ENCODE peak calls at places on chromosome 5, in nine cellular contexts. C is hepatocyte; E is substantia nigra; T is osteoblast; X is naive thymus-derived CD4-positive, alpha-beta T cell; A is fibroblast of lung; R is GM23248; J is aorta; H is IMR-90. Y is an unnamed sample.

GRCh38 chr5:112210430-112211005 is 208.6 kb downstream of the EPB41L4A start:
- DNase-seq in C (peak), E (no peak), T (peak), X (no peak), A (peak), R (peak), J (peak), H (peak), Y (peak)

GRCh38 chr5:132475531-132475930 is 15.0 kb downstream of the IRF1 start:
- DNase-seq in C (peak), E (no peak), T (peak), X (peak), A (no peak), R (no peak), J (no peak), H (no peak), Y (no peak)

GRCh38 chr5:63456279-63456678 is 506.0 kb downstream of the HTR1A start:
- DNase-seq in C (no peak), E (no peak), T (no peak), X (no peak), A (peak), R (no peak), J (no peak), H (no peak), Y (peak)

GRCh38 chr5:141369994-141370848 is at the start of gene PCDHGB3:
- DNase-seq in C (no peak), E (no peak), T (peak), X (peak), A (peak), R (peak), J (no peak), H (peak), Y (peak)

GRCh38 chr5:178832618-178833201 is 27.0 kb upstream of the ZNF354B start:
- DNase-seq in C (no peak), E (no peak), T (no peak), X (no peak), A (no peak), R (no peak), J (no peak), H (no peak), Y (no peak)

GRCh38 chr5:82348749-82349148 is 70.6 kb upstream of the RPS23 start:
- DNase-seq in C (no peak), E (no peak), T (no peak), X (no peak), A (peak), R (peak), J (peak), H (no peak), Y (no peak)

GRCh38 chr5:126865299-126865698 is 88.4 kb downstream of the LMNB1 start:
- DNase-seq in C (no peak), E (no peak), T (peak), X (no peak), A (peak), R (peak), J (no peak), H (peak), Y (peak)

GRCh38 chr5:157180374-157181264 is at the start of gene ITK:
- DNase-seq in C (no peak), E (no peak), T (no peak), X (peak), A (no peak), R (no peak), J (no peak), H (no peak), Y (no peak)

GRCh38 chr5:117337064-117337749 is 762.6 kb upstream of the SEMA6A start:
- DNase-seq in C (no peak), E (no peak), T (no peak), X (no peak), A (no peak), R (no peak), J (no peak), H (no peak), Y (no peak)

GRCh38 chr5:16945163-16945562 is 9.1 kb upstream of the MYO10 start:
- DNase-seq in C (no peak), E (no peak), T (no peak), X (no peak), A (no peak), R (no peak), J (no peak), H (no peak), Y (no peak)

GRCh38 chr5:180786398-180787005 is 16.1 kb downstream of the MGAT1 start:
- DNase-seq in C (no peak), E (no peak), T (peak), X (no peak), A (no peak), R (peak), J (no peak), H (no peak), Y (no peak)

GRCh38 chr5:120463991-120464626 is at the start of gene PRR16:
- DNase-seq in C (peak), E (peak), T (peak), X (no peak), A (peak), R (peak), J (peak), H (peak), Y (peak)

GRCh38 chr5:112914584-112914983 is 7.4 kb downstream of the REEP5 start:
- DNase-seq in C (peak), E (no peak), T (no peak), X (no peak), A (no peak), R (peak), J (no peak), H (peak), Y (peak)

GRCh38 chr5:6496207-6496584 is 47.5 kb downstream of the UBE2QL1 start:
- DNase-seq in C (no peak), E (no peak), T (no peak), X (no peak), A (no peak), R (no peak), J (no peak), H (no peak), Y (no peak)

GRCh38 chr5:168219515-168220410 is 71.7 kb upstream of the WWC1 start:
- DNase-seq in C (peak), E (peak), T (peak), X (no peak), A (peak), R (peak), J (no peak), H (peak), Y (peak)

GRCh38 chr5:68112658-68113057 is 102.9 kb upstream of the PIK3R1 start:
- DNase-seq in C (no peak), E (no peak), T (no peak), X (no peak), A (no peak), R (no peak), J (no peak), H (no peak), Y (no peak)

GRCh38 chr5:6712136-6712581 is 1.1 kb upstream of the TENT4A start:
- DNase-seq in C (peak), E (peak), T (peak), X (peak), A (peak), R (peak), J (peak), H (peak), Y (peak)

GRCh38 chr5:59656351-59657254 is 236.9 kb downstream of the PDE4D start:
- DNase-seq in C (no peak), E (no peak), T (no peak), X (no peak), A (no peak), R (no peak), J (no peak), H (no peak), Y (peak)

GRCh38 chr5:122169350-122170103 is 40.2 kb downstream of the ZNF474 start:
- DNase-seq in C (peak), E (no peak), T (no peak), X (no peak), A (no peak), R (no peak), J (no peak), H (no peak), Y (no peak)

GRCh38 chr5:16493261-16493660 is 27.7 kb upstream of the ZNF622 start:
- DNase-seq in C (no peak), E (no peak), T (no peak), X (no peak), A (no peak), R (peak), J (no peak), H (no peak), Y (no peak)

GRCh38 chr5:180334751-180335613 is 18.2 kb downstream of the GFPT2 start:
- DNase-seq in C (no peak), E (no peak), T (peak), X (no peak), A (no peak), R (no peak), J (peak), H (no peak), Y (no peak)

GRCh38 chr5:118548761-118549160 is 439.6 kb downstream of the DTWD2 start:
- DNase-seq in C (peak), E (no peak), T (no peak), X (no peak), A (peak), R (peak), J (no peak), H (peak), Y (peak)

GRCh38 chr5:32206799-32207634 is 32.9 kb upstream of the GOLPH3 start:
- DNase-seq in C (no peak), E (no peak), T (no peak), X (no peak), A (no peak), R (no peak), J (no peak), H (no peak), Y (no peak)

GRCh38 chr5:153520952-153521351 is 30.5 kb downstream of the GRIA1 start:
- DNase-seq in C (no peak), E (no peak), T (no peak), X (no peak), A (peak), R (peak), J (no peak), H (peak), Y (peak)

GRCh38 chr5:131899686-131900085 is 45.8 kb downstream of the MEIKIN start:
- DNase-seq in C (no peak), E (no peak), T (no peak), X (no peak), A (peak), R (peak), J (no peak), H (peak), Y (no peak)

GRCh38 chr5:121748690-121749089 is 103.0 kb upstream of the FTMT start:
- DNase-seq in C (peak), E (no peak), T (no peak), X (no peak), A (no peak), R (no peak), J (no peak), H (no peak), Y (no peak)

GRCh38 chr5:9947231-9947693 is 302.4 kb downstream of the ATPSCKMT start:
- DNase-seq in C (no peak), E (no peak), T (peak), X (no peak), A (no peak), R (peak), J (no peak), H (no peak), Y (no peak)

GRCh38 chr5:14164764-14165163 is 21.6 kb downstream of the TRIO start:
- DNase-seq in C (no peak), E (no peak), T (no peak), X (no peak), A (no peak), R (peak), J (no peak), H (no peak), Y (no peak)

GRCh38 chr5:169706758-169707450 is 69.8 kb downstream of the DOCK2 start:
- DNase-seq in C (no peak), E (no peak), T (peak), X (no peak), A (peak), R (peak), J (no peak), H (peak), Y (peak)

GRCh38 chr5:102901821-102902448 is 146.8 kb downstream of the PAM start:
- DNase-seq in C (no peak), E (no peak), T (no peak), X (no peak), A (no peak), R (peak), J (no peak), H (no peak), Y (no peak)

GRCh38 chr5:140114341-140115185 is 654 bp downstream of the PURA start:
- DNase-seq in C (peak), E (peak), T (peak), X (peak), A (peak), R (peak), J (peak), H (peak), Y (peak)

GRCh38 chr5:82115858-82116257 is 144.0 kb downstream of the ATG10 start:
- DNase-seq in C (no peak), E (no peak), T (no peak), X (no peak), A (no peak), R (no peak), J (no peak), H (no peak), Y (no peak)

GRCh38 chr5:137016783-137017324 is 482.3 kb downstream of the SPOCK1 start:
- DNase-seq in C (no peak), E (no peak), T (no peak), X (no peak), A (no peak), R (no peak), J (no peak), H (no peak), Y (no peak)

GRCh38 chr5:72943307-72943706 is 12.5 kb upstream of the FCHO2 start:
- DNase-seq in C (no peak), E (no peak), T (no peak), X (no peak), A (no peak), R (no peak), J (no peak), H (no peak), Y (no peak)

GRCh38 chr5:72938206-72938605 is 17.6 kb upstream of the FCHO2 start:
- DNase-seq in C (peak), E (no peak), T (peak), X (no peak), A (no peak), R (no peak), J (no peak), H (peak), Y (no peak)

GRCh38 chr5:72940082-72940481 is 15.8 kb upstream of the FCHO2 start:
- DNase-seq in C (no peak), E (no peak), T (no peak), X (no peak), A (no peak), R (no peak), J (no peak), H (no peak), Y (no peak)

GRCh38 chr5:72936893-72937292 is 18.9 kb upstream of the FCHO2 start:
- DNase-seq in C (no peak), E (no peak), T (no peak), X (no peak), A (no peak), R (no peak), J (no peak), H (no peak), Y (no peak)

GRCh38 chr5:72937517-72938061 is 18.3 kb upstream of the FCHO2 start:
- DNase-seq in C (no peak), E (no peak), T (peak), X (no peak), A (no peak), R (no peak), J (no peak), H (no peak), Y (no peak)
- H3K27ac ChIP-seq in C (no peak), E (no peak), T (no peak), X (no peak), A (no peak), R (no peak), J (no peak), H (no peak), Y (no peak)

GRCh38 chr5:143003328-143003636 is 233.1 kb downstream of the ARHGAP26 start:
- DNase-seq in C (no peak), E (no peak), T (no peak), X (no peak), A (no peak), R (no peak), J (no peak), H (no peak), Y (no peak)

GRCh38 chr5:143001764-143002351 is 231.7 kb downstream of the ARHGAP26 start:
- DNase-seq in C (no peak), E (no peak), T (peak), X (no peak), A (peak), R (peak), J (peak), H (peak), Y (peak)

GRCh38 chr5:143006511-143006910 is 236.3 kb downstream of the ARHGAP26 start:
- DNase-seq in C (no peak), E (peak), T (no peak), X (no peak), A (no peak), R (peak), J (no peak), H (no peak), Y (no peak)

GRCh38 chr5:143004361-143004802 is 234.2 kb downstream of the ARHGAP26 start:
- DNase-seq in C (no peak), E (no peak), T (no peak), X (no peak), A (no peak), R (no peak), J (no peak), H (no peak), Y (no peak)

GRCh38 chr5:143002459-143003327 is 232.5 kb downstream of the ARHGAP26 start:
- DNase-seq in C (no peak), E (no peak), T (peak), X (peak), A (peak), R (peak), J (peak), H (peak), Y (peak)
- H3K27ac ChIP-seq in C (peak), E (peak), T (peak), X (peak), A (peak), R (peak), J (peak), H (peak), Y (peak)

DNA sequence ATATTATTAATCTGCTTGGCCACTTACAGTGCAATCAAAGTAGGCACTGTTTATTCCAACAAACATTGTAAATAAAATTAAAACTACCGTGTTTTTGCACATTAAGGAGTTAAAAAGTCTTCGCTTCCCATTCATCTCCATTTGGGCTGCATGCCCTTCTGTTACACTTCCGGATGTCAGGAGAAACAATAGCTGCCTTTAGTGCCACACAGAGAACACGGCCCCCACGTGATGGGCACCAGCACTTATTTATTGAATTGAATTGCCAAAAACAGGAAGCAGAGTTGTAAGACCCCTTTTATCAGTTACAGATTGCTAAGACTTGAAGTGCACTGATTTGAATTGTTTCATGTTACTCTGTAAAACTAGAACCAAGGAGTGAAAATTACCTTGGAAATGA is 80.4 kb downstream of the LHFPL2 start:
- DNase-seq in C (no peak), E (peak), T (no peak), X (no peak), A (no peak), R (no peak), J (no peak), H (no peak), Y (no peak)
- H3K27ac ChIP-seq in C (peak), E (peak), T (no peak), X (no peak), A (no peak), R (no peak), J (no peak), H (no peak), Y (no peak)

GRCh38 chr5:177094224-177095087 is 7.7 kb downstream of the FGFR4 start:
- DNase-seq in C (peak), E (no peak), T (peak), X (no peak), A (peak), R (no peak), J (no peak), H (peak), Y (peak)

GRCh38 chr5:177095088-177095669 is 8.5 kb downstream of the FGFR4 start:
- DNase-seq in C (no peak), E (no peak), T (peak), X (no peak), A (no peak), R (no peak), J (no peak), H (no peak), Y (no peak)

GRCh38 chr5:177093082-177093712 is 6.5 kb downstream of the FGFR4 start:
- DNase-seq in C (no peak), E (no peak), T (peak), X (no peak), A (no peak), R (no peak), J (no peak), H (no peak), Y (no peak)

GRCh38 chr5:177092178-177093081 is 5.7 kb downstream of the FGFR4 start:
- DNase-seq in C (no peak), E (no peak), T (peak), X (no peak), A (no peak), R (no peak), J (no peak), H (no peak), Y (no peak)

GRCh38 chr5:177093803-177094202 is 7.1 kb downstream of the FGFR4 start:
- DNase-seq in C (no peak), E (no peak), T (no peak), X (no peak), A (no peak), R (no peak), J (no peak), H (no peak), Y (no peak)
- H3K27ac ChIP-seq in C (no peak), E (no peak), T (no peak), X (no peak), A (peak), R (no peak), J (no peak), H (peak), Y (no peak)

DNA sequence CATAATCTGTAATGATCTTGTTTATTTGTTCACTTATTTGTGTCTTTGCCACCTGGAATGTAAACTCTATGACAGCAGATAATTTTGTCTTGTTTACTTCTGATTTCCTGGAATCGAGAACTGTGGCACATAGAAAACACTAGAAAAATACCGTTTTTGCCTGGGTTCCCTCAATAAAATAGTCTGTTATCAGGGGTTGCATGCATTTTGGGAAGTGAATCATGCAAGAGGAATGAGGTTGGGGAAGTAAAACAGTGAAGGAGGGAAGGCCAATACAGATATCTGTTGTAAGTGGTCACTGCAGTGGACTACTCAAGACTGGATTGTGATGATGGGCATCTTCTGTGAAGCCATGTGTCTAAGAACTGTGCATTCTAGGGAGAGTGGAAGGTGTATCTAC is 45.2 kb upstream of the IL6ST start:
- DNase-seq in C (no peak), E (no peak), T (peak), X (no peak), A (no peak), R (peak), J (no peak), H (peak), Y (peak)
- H3K27ac ChIP-seq in C (no peak), E (no peak), T (no peak), X (no peak), A (no peak), R (no peak), J (no peak), H (no peak), Y (no peak)